ENCODE peak calls at places on chromosomes 1 and 21, in ten cellular contexts. U, S, P, Y, R, O, T, Z, J and C are unnamed samples.

GRCh38 chr1:203450016-203450415 is 25.6 kb upstream of the PRELP start:
- DNase-seq in U (no peak), S (no peak), P (no peak), Y (no peak), R (no peak), O (no peak), T (no peak), Z (no peak), J (no peak), C (no peak)

GRCh38 chr21:42237577-42237976 is 18.6 kb downstream of the ABCG1 start:
- DNase-seq in U (no peak), S (no peak), P (no peak), Y (no peak), R (no peak), O (no peak), T (no peak), Z (no peak), J (no peak), C (no peak)

GRCh38 chr1:89804646-89805237 is 16.1 kb upstream of the LRRC8D start:
- DNase-seq in U (peak; percentile 93), S (peak; percentile 92), P (peak; percentile 78), Y (peak; percentile 91), R (peak; percentile 92), O (peak; percentile 82), T (peak; percentile 77), Z (peak; percentile 69), J (peak; percentile 98), C (peak; percentile 94)

GRCh38 chr1:244865820-244866219 is 1.5 kb upstream of the HNRNPU start:
- DNase-seq in U (no peak), S (no peak), P (no peak), Y (no peak), R (no peak), O (no peak), T (no peak), Z (no peak), J (no peak), C (no peak)

GRCh38 chr1:59500970-59501742 is 204.3 kb downstream of the FGGY start:
- DNase-seq in U (no peak), S (no peak), P (no peak), Y (no peak), R (peak; percentile 60), O (no peak), T (no peak), Z (no peak), J (no peak), C (no peak)

GRCh38 chr1:27071049-27071416 is 58.4 kb upstream of the TENT5B start:
- DNase-seq in U (no peak), S (no peak), P (peak; percentile 52), Y (no peak), R (no peak), O (no peak), T (no peak), Z (no peak), J (no peak), C (no peak)

GRCh38 chr1:203555046-203555445 is 61.1 kb downstream of the OPTC start:
- DNase-seq in U (no peak), S (no peak), P (no peak), Y (no peak), R (no peak), O (no peak), T (no peak), Z (no peak), J (no peak), C (no peak)

GRCh38 chr1:44999232-44999631 is 11.9 kb downstream of the HECTD3 start:
- DNase-seq in U (no peak), S (no peak), P (no peak), Y (no peak), R (no peak), O (no peak), T (no peak), Z (no peak), J (no peak), C (no peak)

GRCh38 chr1:24702511-24703293 is 42.5 kb upstream of the CLIC4 start:
- DNase-seq in U (no peak), S (no peak), P (no peak), Y (no peak), R (no peak), O (no peak), T (peak; percentile 71), Z (no peak), J (no peak), C (no peak)

GRCh38 chr1:220943319-220943718 is 64.1 kb downstream of the HLX start:
- DNase-seq in U (no peak), S (no peak), P (no peak), Y (no peak), R (no peak), O (no peak), T (no peak), Z (no peak), J (no peak), C (no peak)

GRCh38 chr1:248852548-248852947 is 6.3 kb downstream of the ZNF692 start:
- DNase-seq in U (no peak), S (no peak), P (no peak), Y (no peak), R (no peak), O (no peak), T (no peak), Z (no peak), J (no peak), C (no peak)

GRCh38 chr1:153422450-153423068 is 6.2 kb downstream of the S100A7A start:
- DNase-seq in U (peak; percentile 83), S (no peak), P (peak; percentile 81), Y (peak; percentile 78), R (peak; percentile 66), O (peak; percentile 69), T (peak; percentile 76), Z (no peak), J (peak; percentile 75), C (peak; percentile 81)

GRCh38 chr21:36854391-36854790 is 112.1 kb downstream of the HLCS start:
- DNase-seq in U (no peak), S (no peak), P (no peak), Y (no peak), R (peak; percentile 70), O (no peak), T (no peak), Z (no peak), J (no peak), C (peak; percentile 49)

GRCh38 chr1:52551476-52552235 is 1.2 kb downstream of the TUT4 start:
- DNase-seq in U (no peak), S (no peak), P (no peak), Y (no peak), R (peak; percentile 43), O (no peak), T (no peak), Z (no peak), J (peak; percentile 8), C (peak; percentile 61)

GRCh38 chr1:52552236-52552504 is 722 bp downstream of the TUT4 start:
- DNase-seq in U (peak; percentile 82), S (peak; percentile 69), P (peak; percentile 65), Y (peak; percentile 56), R (peak; percentile 71), O (peak; percentile 75), T (no peak), Z (no peak), J (peak; percentile 61), C (peak; percentile 76)

GRCh38 chr1:52553372-52554266 is 727 bp upstream of the TUT4 start:
- DNase-seq in U (peak; percentile 98), S (peak; percentile 93), P (peak; percentile 93), Y (peak; percentile 79), R (peak; percentile 91), O (peak; percentile 87), T (peak; percentile 91), Z (no peak), J (peak; percentile 72), C (peak; percentile 80)

GRCh38 chr1:52554267-52554640 is 1.4 kb upstream of the TUT4 start:
- DNase-seq in U (no peak), S (no peak), P (no peak), Y (no peak), R (no peak), O (no peak), T (no peak), Z (no peak), J (no peak), C (no peak)

DNA sequence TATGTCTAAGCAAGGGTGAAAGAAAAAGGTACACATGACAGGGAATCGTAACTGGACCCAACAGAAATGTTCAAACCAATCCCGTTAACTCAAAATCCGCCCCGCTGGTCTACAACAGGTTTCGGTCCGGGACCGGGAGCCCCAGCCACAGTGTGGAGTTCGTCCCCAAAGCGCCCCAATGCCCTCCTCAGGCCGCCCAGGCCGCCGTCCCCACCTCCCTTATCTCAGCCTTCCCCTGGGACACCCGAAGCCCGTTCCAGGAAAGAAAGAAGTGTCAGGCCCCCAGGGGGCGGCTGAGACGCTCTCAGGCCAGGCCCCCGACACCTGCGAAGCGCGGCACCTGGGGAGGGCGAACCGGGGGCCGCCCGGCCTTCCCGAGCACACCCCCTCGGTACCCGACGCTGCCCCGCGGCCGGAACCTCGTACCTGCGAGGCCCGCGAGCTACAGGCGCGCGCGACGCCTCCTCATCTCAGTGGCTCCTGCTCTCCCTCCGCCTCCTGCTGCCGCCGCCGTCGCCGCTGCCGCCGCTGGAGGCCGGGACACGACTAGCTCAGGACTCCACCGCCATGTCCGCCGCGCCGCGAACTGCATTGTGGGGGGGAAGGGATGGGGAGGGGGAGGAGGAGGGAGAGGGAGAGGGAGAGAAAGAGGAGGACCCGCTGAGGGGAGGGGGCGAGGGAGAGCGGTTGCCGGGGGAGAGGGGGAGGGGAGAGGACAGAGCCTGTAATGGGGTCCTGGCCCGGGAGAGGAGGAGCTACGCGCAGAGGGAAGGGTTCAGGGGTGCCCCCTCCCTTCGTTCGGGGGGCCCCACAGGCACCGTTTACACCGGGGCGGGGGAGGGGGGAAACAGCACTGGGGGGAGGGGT is at the start of gene TUT4:
- DNase-seq in U (peak; percentile 95), S (peak; percentile 87), P (peak; percentile 83), Y (peak; percentile 72), R (peak; percentile 92), O (peak; percentile 84), T (peak; percentile 90), Z (no peak), J (peak; percentile 71), C (peak; percentile 85)
- TF ChIP-seq POLR2A in U (no peak), S (no peak), P (peak; percentile 18), Y (no peak), R (no peak), O (peak; percentile 32), T (peak; percentile 35), Z (peak; percentile 82), J (peak; percentile 43), C (no peak)

GRCh38 chr1:46171872-46172271 is 3.0 kb upstream of the TSPAN1 start:
- DNase-seq in U (no peak), S (no peak), P (no peak), Y (peak; percentile 95), R (no peak), O (no peak), T (no peak), Z (no peak), J (no peak), C (no peak)
- TF ChIP-seq POLR2A in U (no peak), S (no peak), P (no peak), Y (no peak), R (no peak), O (no peak), T (no peak), Z (no peak), J (no peak), C (no peak)

GRCh38 chr1:230073371-230074035 is 6.5 kb downstream of the GALNT2 start:
- DNase-seq in U (no peak), S (peak; percentile 53), P (no peak), Y (no peak), R (no peak), O (no peak), T (peak; percentile 69), Z (no peak), J (no peak), C (peak; percentile 61)
- TF ChIP-seq POLR2A in U (no peak), S (no peak), P (no peak), Y (no peak), R (no peak), O (no peak), T (no peak), Z (no peak), J (no peak), C (no peak)

GRCh38 chr1:226870323-226871046 is at the start of gene PSEN2:
- DNase-seq in U (peak; percentile 92), S (peak; percentile 86), P (peak; percentile 85), Y (peak; percentile 84), R (peak; percentile 65), O (peak; percentile 90), T (peak; percentile 89), Z (no peak), J (no peak), C (peak; percentile 66)
- TF ChIP-seq POLR2A in U (no peak), S (no peak), P (peak; percentile 26), Y (no peak), R (no peak), O (peak; percentile 83), T (peak; percentile 67), Z (peak; percentile 64), J (peak; percentile 49), C (no peak)